ENCODE peak calls at places on chromosomes 12 and 14, in nine cellular contexts. F is bronchial epithelial cell, S is endothelial cell of umbilical vein, G is BE2C, H is AG09309, I is A549, V is transverse colon, Y is pancreas, K is neural progenitor cell. U is an unnamed sample.

GRCh38 chr12:68559984-68560822 is 50.5 kb upstream of the RAP1B start:
- DNase-seq in F (no peak), S (peak; percentile 53), G (no peak), H (no peak), I (no peak), V (no peak), Y (no peak), K (peak; percentile 16), U (no peak)

GRCh38 chr12:22275847-22276246 is 58.7 kb downstream of the ST8SIA1 start:
- DNase-seq in F (peak; percentile 99), S (peak; percentile 58), G (no peak), H (peak; percentile 99), I (peak; percentile 82), V (peak; percentile 67), Y (no peak), K (no peak), U (no peak)

GRCh38 chr12:46933947-46934346 is 108.2 kb upstream of the SLC38A4 start:
- DNase-seq in F (peak; percentile 73), S (peak; percentile 71), G (no peak), H (peak; percentile 41), I (peak; percentile 58), V (no peak), Y (no peak), K (peak; percentile 39), U (no peak)

GRCh38 chr12:108955225-108955835 is 65.5 kb downstream of the SVOP start:
- DNase-seq in F (peak; percentile 33), S (peak; percentile 36), G (peak; percentile 86), H (no peak), I (peak; percentile 48), V (no peak), Y (no peak), K (no peak), U (peak; percentile 68)

GRCh38 chr12:113252494-113252893 is 31.2 kb downstream of the TPCN1 start:
- DNase-seq in F (no peak), S (no peak), G (no peak), H (no peak), I (no peak), V (no peak), Y (peak; percentile 19), K (no peak), U (no peak)

GRCh38 chr12:96034631-96035282 is 630 bp downstream of the LTA4H start:
- DNase-seq in F (peak; percentile 39), S (peak; percentile 52), G (peak; percentile 37), H (no peak), I (no peak), V (peak; percentile 40), Y (peak; percentile 36), K (peak; percentile 60), U (peak; percentile 50)

GRCh38 chr12:6215932-6216494 is 15.8 kb downstream of the CD9 start:
- DNase-seq in F (peak; percentile 100), S (peak; percentile 92), G (no peak), H (peak; percentile 86), I (peak; percentile 96), V (peak; percentile 88), Y (peak; percentile 88), K (no peak), U (no peak)

GRCh38 chr12:67320614-67321305 is 51.6 kb downstream of the CAND1 start:
- DNase-seq in F (peak; percentile 19), S (no peak), G (no peak), H (no peak), I (no peak), V (no peak), Y (no peak), K (no peak), U (no peak)

GRCh38 chr12:55746913-55747231 is 4.0 kb downstream of the GDF11 start:
- DNase-seq in F (no peak), S (no peak), G (no peak), H (no peak), I (no peak), V (no peak), Y (no peak), K (no peak), U (no peak)

GRCh38 chr12:53232641-53233538 is 881 bp upstream of the RARG start:
- DNase-seq in F (peak; percentile 75), S (no peak), G (peak; percentile 59), H (no peak), I (peak; percentile 47), V (peak; percentile 81), Y (no peak), K (peak; percentile 60), U (no peak)

GRCh38 chr12:107610030-107610859 is 75.4 kb upstream of the PWP1 start:
- DNase-seq in F (peak; percentile 34), S (peak; percentile 29), G (peak; percentile 70), H (no peak), I (peak; percentile 53), V (no peak), Y (no peak), K (peak; percentile 73), U (peak; percentile 65)

GRCh38 chr12:104676636-104677035 is 219.9 kb downstream of the CHST11 start:
- DNase-seq in F (no peak), S (no peak), G (no peak), H (no peak), I (no peak), V (no peak), Y (no peak), K (no peak), U (no peak)

DNA sequence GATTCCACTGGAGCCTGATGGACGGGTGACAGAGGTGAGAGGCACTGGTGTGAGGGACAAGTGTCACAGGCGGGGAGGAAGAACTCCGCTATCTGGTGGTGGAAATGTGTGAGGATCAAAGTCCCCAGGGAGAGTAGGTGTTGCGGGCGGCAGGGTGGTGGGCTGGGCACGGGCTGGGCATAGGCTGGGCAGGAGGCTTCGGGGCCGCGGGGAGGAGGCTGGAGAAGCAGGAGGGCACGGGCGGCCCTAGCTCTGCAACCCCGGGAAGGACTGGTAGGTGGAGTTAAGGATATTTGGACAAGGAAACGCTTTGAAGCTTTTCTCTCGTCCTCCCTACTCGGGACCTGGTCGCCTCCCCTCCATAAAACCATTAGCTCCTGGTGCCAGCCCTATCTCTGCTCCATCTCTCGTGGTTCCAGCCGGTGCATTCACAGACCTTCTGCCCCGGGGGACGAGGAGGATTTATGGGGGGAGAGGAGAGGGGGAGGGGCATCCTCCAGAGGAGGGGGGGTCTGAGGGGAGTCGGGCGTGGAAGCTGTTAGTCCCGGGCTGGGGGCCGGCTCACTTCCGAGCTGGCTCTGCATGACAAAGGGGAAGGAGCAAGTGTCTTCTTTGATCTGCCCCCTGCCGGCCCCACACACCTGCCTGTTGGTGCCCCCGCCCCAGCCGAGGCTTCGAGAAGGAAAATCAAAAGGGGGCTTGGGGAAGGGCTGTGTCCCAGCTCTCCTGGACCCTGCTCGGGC is 478 bp downstream of the WNT5B start:
- DNase-seq in F (no peak), S (no peak), G (peak; percentile 57), H (no peak), I (no peak), V (peak; percentile 37), Y (no peak), K (peak; percentile 61), U (peak; percentile 73)
- TF ChIP-seq CTCF in F (peak; percentile 17), S (no peak), G (peak; percentile 38), H (peak; percentile 22), I (no peak), V (peak; percentile 3), Y (no peak), K (no peak), U (peak; percentile 13)

GRCh38 chr12:131610181-131610580 is 100.7 kb upstream of the SFSWAP start:
- DNase-seq in F (no peak), S (no peak), G (no peak), H (no peak), I (no peak), V (no peak), Y (no peak), K (no peak), U (no peak)

GRCh38 chr12:131608740-131609665 is 101.9 kb upstream of the SFSWAP start:
- DNase-seq in F (peak; percentile 23), S (peak; percentile 14), G (peak; percentile 77), H (peak; percentile 10), I (peak; percentile 59), V (peak; percentile 71), Y (no peak), K (peak; percentile 71), U (peak; percentile 77)

GRCh38 chr12:131610891-131611290 is 100.0 kb upstream of the SFSWAP start:
- DNase-seq in F (no peak), S (no peak), G (no peak), H (no peak), I (no peak), V (no peak), Y (no peak), K (no peak), U (no peak)

GRCh38 chr12:131611416-131612091 is 99.3 kb upstream of the SFSWAP start:
- DNase-seq in F (no peak), S (no peak), G (no peak), H (no peak), I (no peak), V (no peak), Y (no peak), K (no peak), U (no peak)

GRCh38 chr12:131609762-131610161 is 101.1 kb upstream of the SFSWAP start:
- DNase-seq in F (no peak), S (no peak), G (no peak), H (no peak), I (no peak), V (no peak), Y (no peak), K (no peak), U (no peak)
- TF ChIP-seq CTCF in F (no peak), S (no peak), G (no peak), H (no peak), I (no peak), V (no peak), Y (no peak), K (no peak), U (no peak)

GRCh38 chr14:61923348-61923747 is 161.1 kb downstream of the SNAPC1 start:
- DNase-seq in F (peak; percentile 24), S (no peak), G (no peak), H (no peak), I (no peak), V (no peak), Y (no peak), K (no peak), U (no peak)
- TF ChIP-seq CTCF in F (peak; percentile 25), S (no peak), G (no peak), H (peak; percentile 85), I (no peak), V (no peak), Y (no peak), K (peak; percentile 42), U (no peak)

DNA sequence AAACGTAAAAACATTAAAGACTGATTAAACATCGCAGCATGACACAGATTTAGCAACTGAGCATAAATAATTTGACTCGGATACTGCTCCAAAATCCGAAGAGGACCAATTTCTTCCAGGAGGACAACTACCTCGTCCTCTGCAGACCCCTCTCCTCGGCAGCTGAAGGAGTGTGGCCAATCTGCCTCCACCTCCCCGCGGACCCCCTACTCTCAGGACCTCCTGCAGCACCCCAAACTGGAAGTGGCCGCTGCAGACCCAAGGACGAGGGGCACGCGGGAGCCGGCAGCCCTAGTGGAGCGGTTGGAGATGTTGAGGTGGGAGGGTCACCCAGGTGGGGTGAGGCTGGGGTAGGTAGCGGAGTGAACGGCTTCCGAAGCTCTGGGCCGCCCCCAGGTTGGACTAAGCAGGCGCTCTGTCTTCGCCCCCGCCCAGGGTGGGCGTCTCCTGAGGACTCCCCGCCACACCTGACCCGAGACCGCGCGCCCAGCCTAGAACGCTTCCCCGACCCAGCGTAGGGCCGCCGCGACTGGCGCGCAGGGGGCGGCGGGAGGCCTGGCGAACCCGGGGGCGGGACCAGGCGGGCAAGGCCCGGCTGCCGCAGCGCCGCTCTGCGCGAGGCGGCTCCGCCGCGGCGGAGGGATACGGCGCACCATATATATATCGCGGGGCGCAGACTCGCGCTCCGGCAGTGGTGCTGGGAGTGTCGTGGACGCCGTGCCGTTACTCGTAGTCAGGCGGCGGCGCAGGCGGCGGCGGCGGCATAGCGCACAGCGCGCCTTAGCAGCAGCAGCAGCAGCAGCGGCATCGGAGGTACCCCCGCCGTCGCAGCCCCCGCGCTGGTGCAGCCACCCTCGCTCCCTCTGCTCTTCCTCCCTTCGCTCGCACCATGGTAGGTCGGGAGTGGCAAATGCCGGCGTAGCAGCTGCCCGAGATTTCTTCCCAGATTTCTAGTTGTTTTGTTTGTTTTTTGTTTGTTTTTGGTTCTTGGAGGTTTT is at the start of gene CALM1:
- DNase-seq in F (peak; percentile 66), S (peak; percentile 89), G (peak; percentile 93), H (peak; percentile 92), I (peak; percentile 96), V (peak; percentile 97), Y (peak; percentile 97), K (peak; percentile 96), U (peak; percentile 97)
- TF ChIP-seq CTCF in F (peak; percentile 4), S (no peak), G (no peak), H (no peak), I (no peak), V (peak; percentile 19), Y (no peak), K (no peak), U (no peak)

U was measured in nephron progenitor cell.